ENCODE peak calls at places on chromosomes 2 and 18, in eight cellular contexts. I, Q, S, Y, Z, V, R and D are unnamed samples.

GRCh38 chr2:30588891-30589495 is 141.9 kb downstream of the LCLAT1 start:
- DNase-seq in I (no peak), Q (no peak), S (no peak), Y (no peak), Z (no peak), V (peak), R (no peak), D (no peak)

GRCh38 chr2:23954325-23955014 is 14.2 kb downstream of the UBXN2A start:
- DNase-seq in I (no peak), Q (no peak), S (no peak), Y (no peak), Z (no peak), V (no peak), R (no peak), D (no peak)

GRCh38 chr2:133726906-133727305 is 158.6 kb upstream of the NCKAP5 start:
- DNase-seq in I (no peak), Q (no peak), S (no peak), Y (no peak), Z (no peak), V (no peak), R (no peak), D (no peak)

GRCh38 chr2:200306969-200307811 is 697 bp downstream of the SPATS2L start:
- DNase-seq in I (peak), Q (no peak), S (peak), Y (no peak), Z (peak), V (no peak), R (peak), D (no peak)

GRCh38 chr2:161158882-161159281 is 1.3 kb upstream of the TANK start:
- DNase-seq in I (no peak), Q (no peak), S (no peak), Y (no peak), Z (no peak), V (no peak), R (no peak), D (no peak)

GRCh38 chr2:10036095-10036879 is 7.1 kb upstream of the KLF11 start:
- DNase-seq in I (no peak), Q (no peak), S (no peak), Y (no peak), Z (peak), V (peak), R (peak), D (no peak)

GRCh38 chr2:85865539-85866164 is 23.1 kb downstream of the ST3GAL5 start:
- DNase-seq in I (no peak), Q (no peak), S (no peak), Y (peak), Z (no peak), V (peak), R (no peak), D (no peak)

GRCh38 chr2:178363252-178363651 is 87.7 kb downstream of the PRKRA start:
- DNase-seq in I (no peak), Q (peak), S (no peak), Y (no peak), Z (peak), V (peak), R (no peak), D (no peak)

GRCh38 chr18:51559902-51560287 is 362.4 kb upstream of the MEX3C start:
- DNase-seq in I (no peak), Q (no peak), S (no peak), Y (no peak), Z (peak), V (no peak), R (no peak), D (no peak)

GRCh38 chr2:157838442-157839161 is 37.5 kb downstream of the ACVR1 start:
- DNase-seq in I (no peak), Q (peak), S (peak), Y (no peak), Z (peak), V (peak), R (peak), D (no peak)

GRCh38 chr18:3447035-3447894 is 2.7 kb upstream of the TGIF1 start:
- DNase-seq in I (peak), Q (no peak), S (peak), Y (no peak), Z (no peak), V (peak), R (peak), D (peak)

GRCh38 chr2:43057026-43057741 is 169.2 kb downstream of the ZFP36L2 start:
- DNase-seq in I (no peak), Q (no peak), S (no peak), Y (no peak), Z (no peak), V (no peak), R (peak), D (no peak)

GRCh38 chr2:85758361-85759256 is 4.8 kb downstream of the ATOH8 start:
- DNase-seq in I (no peak), Q (peak), S (no peak), Y (no peak), Z (no peak), V (no peak), R (peak), D (no peak)

GRCh38 chr2:127810156-127810636 is 775 bp downstream of the WDR33 start:
- DNase-seq in I (peak), Q (no peak), S (no peak), Y (no peak), Z (no peak), V (peak), R (peak), D (no peak)

GRCh38 chr18:78717766-78718150 is 261.9 kb upstream of the SALL3 start:
- DNase-seq in I (no peak), Q (no peak), S (no peak), Y (no peak), Z (no peak), V (no peak), R (no peak), D (no peak)

GRCh38 chr18:78721986-78722385 is 257.6 kb upstream of the SALL3 start:
- DNase-seq in I (no peak), Q (no peak), S (no peak), Y (no peak), Z (no peak), V (no peak), R (no peak), D (no peak)

GRCh38 chr18:78721281-78721949 is 258.2 kb upstream of the SALL3 start:
- DNase-seq in I (peak), Q (no peak), S (no peak), Y (no peak), Z (no peak), V (no peak), R (no peak), D (no peak)

GRCh38 chr18:78720456-78721250 is 259.0 kb upstream of the SALL3 start:
- DNase-seq in I (no peak), Q (no peak), S (no peak), Y (no peak), Z (no peak), V (no peak), R (no peak), D (no peak)

DNA sequence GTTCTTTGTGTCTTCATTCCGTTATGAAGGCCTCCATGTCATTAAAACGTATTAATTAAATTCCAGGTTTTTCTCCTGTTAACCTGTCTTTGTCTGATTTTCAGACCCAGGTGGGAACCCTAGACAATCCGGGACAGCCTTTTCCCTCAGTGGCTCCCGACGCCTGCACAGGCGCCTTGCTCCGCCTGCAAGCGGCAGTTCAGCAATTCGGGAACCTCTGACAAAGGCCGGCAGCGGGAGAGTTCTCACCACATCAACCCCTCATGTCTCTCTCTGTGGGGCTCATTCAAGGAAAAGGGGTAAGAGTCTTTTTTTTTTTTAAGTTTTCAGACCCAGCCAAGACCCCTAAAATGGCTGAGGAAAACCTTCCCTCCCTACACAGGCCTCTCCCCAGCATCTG is 259.8 kb upstream of the SALL3 start:
- DNase-seq in I (no peak), Q (no peak), S (no peak), Y (no peak), Z (no peak), V (no peak), R (no peak), D (no peak)
- TF ChIP-seq USF2 in I (no peak), Q (no peak), S (no peak), Y (no peak), Z (no peak), V (no peak), R (no peak), D (no peak)

DNA sequence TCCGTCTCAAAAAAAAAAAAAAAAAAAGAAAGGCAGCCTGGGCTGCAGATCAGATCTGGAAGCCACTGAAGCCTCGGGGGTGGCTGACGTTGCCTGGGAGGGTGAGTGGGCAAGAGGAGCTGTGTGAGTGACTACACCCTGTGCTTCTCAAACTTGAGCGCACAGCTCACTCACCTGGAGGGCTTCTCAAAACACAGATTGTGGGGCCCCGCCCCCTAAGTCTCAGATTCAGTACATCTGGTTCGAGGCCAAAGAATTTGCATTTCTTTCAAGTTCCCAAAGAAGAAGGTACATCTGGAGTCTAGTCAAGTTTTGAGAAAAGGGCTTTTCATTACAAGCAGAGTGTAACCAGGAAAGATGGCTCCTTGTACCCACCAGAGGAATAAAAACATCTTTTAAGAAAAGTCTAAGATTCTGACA is 97.7 kb upstream of the CAB39 start:
- DNase-seq in I (no peak), Q (no peak), S (no peak), Y (peak), Z (no peak), V (no peak), R (no peak), D (peak)
- TF ChIP-seq USF2 in I (no peak), Q (no peak), S (no peak), Y (no peak), Z (no peak), V (no peak), R (no peak), D (no peak)

GRCh38 chr2:240209493-240209892 is 69.0 kb upstream of the OTOS start:
- DNase-seq in I (no peak), Q (no peak), S (no peak), Y (no peak), Z (no peak), V (no peak), R (no peak), D (no peak)

GRCh38 chr2:240211598-240212424 is 71.4 kb upstream of the OTOS start:
- DNase-seq in I (no peak), Q (no peak), S (no peak), Y (no peak), Z (no peak), V (no peak), R (no peak), D (no peak)

GRCh38 chr2:240208631-240209211 is 68.3 kb upstream of the OTOS start:
- DNase-seq in I (no peak), Q (no peak), S (no peak), Y (no peak), Z (no peak), V (no peak), R (no peak), D (no peak)

GRCh38 chr2:240211096-240211495 is 70.6 kb upstream of the OTOS start:
- DNase-seq in I (no peak), Q (no peak), S (no peak), Y (no peak), Z (no peak), V (no peak), R (no peak), D (no peak)

DNA sequence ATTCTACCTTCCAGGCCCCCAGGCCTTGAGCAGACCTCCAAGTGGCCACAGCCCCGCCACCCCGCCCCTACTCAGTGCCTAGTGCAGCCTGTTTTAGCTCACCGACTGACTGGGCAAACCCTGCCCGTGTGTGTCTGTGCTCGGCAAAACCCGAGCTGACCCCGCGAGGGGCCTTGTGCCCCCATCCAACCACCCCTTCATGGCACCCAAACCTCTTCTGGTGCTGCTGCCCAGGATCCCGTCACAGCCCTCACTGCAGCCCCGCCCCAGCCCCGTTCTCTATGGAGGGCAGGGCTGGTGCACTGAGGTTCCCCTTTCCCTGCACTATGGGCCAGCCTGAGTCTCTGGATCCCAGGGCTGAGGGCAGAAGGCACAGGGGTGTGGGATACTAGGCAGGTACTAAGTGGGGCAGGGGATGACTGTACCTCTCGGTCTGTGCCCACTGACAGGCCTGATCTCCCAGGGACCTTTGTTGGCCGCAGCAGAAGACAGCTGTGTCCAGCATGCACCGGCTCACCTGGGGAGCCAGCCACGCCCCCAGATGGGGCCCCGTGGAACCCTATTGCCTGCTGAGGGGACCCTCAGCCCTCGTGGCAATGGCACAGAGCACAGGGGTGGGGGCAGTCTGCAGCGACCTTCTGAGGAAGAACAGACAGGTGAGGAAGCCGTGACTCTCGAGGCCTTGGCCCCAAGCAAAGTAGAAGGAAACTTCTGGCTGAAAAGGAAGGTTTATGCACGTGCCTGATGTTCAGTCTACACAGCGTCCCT is 69.9 kb upstream of the OTOS start:
- DNase-seq in I (no peak), Q (no peak), S (no peak), Y (no peak), Z (no peak), V (no peak), R (no peak), D (no peak)
- TF ChIP-seq USF2 in I (no peak), Q (no peak), S (no peak), Y (no peak), Z (no peak), V (no peak), R (no peak), D (no peak)

DNA sequence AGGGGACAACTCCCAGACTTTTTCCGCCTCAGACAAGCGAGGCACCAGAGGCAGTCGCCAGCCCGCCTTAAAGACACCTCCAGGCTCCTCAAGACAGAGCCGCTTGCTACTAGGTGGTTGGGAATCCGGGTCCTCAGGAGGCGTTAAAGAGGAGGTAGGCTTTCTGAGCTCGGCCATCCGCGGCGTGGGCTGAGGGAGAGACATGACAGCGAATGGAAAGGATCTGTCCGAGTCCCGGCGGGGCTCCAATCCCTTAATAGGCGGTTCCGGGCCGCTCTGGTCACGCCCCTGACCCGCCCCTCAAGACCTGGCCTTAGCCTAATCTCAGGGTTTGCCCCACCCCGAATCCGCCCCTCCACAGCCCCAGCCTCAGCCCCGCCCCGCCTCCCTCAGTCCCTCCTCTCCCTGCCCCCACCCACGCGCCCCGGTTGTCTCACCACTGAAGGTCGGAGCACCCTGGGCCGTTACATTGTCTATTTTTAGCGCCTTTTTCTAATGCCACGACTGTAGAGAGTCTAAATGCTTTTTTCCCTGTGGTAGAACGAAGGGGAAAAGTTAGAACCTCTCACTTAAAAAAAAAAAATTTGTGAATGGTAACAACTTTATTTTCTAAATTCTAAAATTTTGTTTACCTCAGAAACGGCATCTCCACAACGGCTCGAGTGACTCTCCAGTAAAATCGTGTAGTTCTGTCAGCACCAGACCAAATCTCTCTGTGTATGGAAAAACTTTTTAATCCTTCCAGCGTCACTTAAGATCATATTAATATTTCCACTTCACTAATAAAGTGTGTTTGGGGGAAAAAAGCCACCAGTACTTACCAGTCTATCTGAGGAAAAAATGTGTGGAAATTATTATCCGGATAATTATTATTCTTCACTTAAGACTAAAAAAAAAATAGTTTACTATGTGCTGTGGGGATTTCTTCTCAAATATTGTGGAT is at the start of gene RAD51AP2:
- DNase-seq in I (peak), Q (peak), S (peak), Y (peak), Z (peak), V (peak), R (peak), D (no peak)
- TF ChIP-seq USF2 in I (no peak), Q (peak), S (no peak), Y (no peak), Z (no peak), V (no peak), R (no peak), D (no peak)

GRCh38 chr2:240626531-240627300 is 1.4 kb downstream of the GPR35 start:
- DNase-seq in I (peak), Q (peak), S (no peak), Y (no peak), Z (no peak), V (no peak), R (peak), D (no peak)

GRCh38 chr2:240623531-240624010 is 1.7 kb upstream of the GPR35 start:
- DNase-seq in I (peak), Q (no peak), S (no peak), Y (no peak), Z (no peak), V (no peak), R (no peak), D (no peak)

GRCh38 chr2:240624011-240624949 is 1.0 kb upstream of the GPR35 start:
- DNase-seq in I (peak), Q (no peak), S (no peak), Y (no peak), Z (no peak), V (no peak), R (no peak), D (no peak)

GRCh38 chr2:240622631-240623235 is 2.5 kb upstream of the GPR35 start:
- DNase-seq in I (peak), Q (no peak), S (no peak), Y (no peak), Z (no peak), V (no peak), R (peak), D (no peak)

GRCh38 chr2:240624950-240625621 is at the start of gene GPR35:
- DNase-seq in I (peak), Q (no peak), S (peak), Y (peak), Z (peak), V (peak), R (no peak), D (no peak)
- TF ChIP-seq USF2 in I (no peak), Q (no peak), S (no peak), Y (no peak), Z (no peak), V (no peak), R (no peak), D (no peak)

GRCh38 chr18:73147591-73147990 is 279.8 kb upstream of the NETO1 start:
- DNase-seq in I (no peak), Q (no peak), S (no peak), Y (no peak), Z (no peak), V (no peak), R (no peak), D (no peak)

GRCh38 chr18:73150199-73150598 is 282.4 kb upstream of the NETO1 start:
- DNase-seq in I (no peak), Q (no peak), S (no peak), Y (no peak), Z (no peak), V (no peak), R (no peak), D (no peak)

GRCh38 chr18:73156117-73156516 is 288.3 kb upstream of the NETO1 start:
- DNase-seq in I (no peak), Q (no peak), S (no peak), Y (no peak), Z (no peak), V (no peak), R (no peak), D (no peak)

GRCh38 chr18:73153271-73153670 is 285.5 kb upstream of the NETO1 start:
- DNase-seq in I (no peak), Q (no peak), S (no peak), Y (no peak), Z (no peak), V (peak), R (no peak), D (no peak)

GRCh38 chr18:73151086-73151485 is 283.3 kb upstream of the NETO1 start:
- DNase-seq in I (no peak), Q (no peak), S (no peak), Y (no peak), Z (no peak), V (peak), R (no peak), D (no peak)
- TF ChIP-seq USF2 in I (no peak), Q (no peak), S (no peak), Y (no peak), Z (no peak), V (no peak), R (no peak), D (no peak)

GRCh38 chr18:111292-112014 is 46.9 kb upstream of the USP14 start:
- DNase-seq in I (peak), Q (peak), S (peak), Y (no peak), Z (peak), V (peak), R (peak), D (peak)
- TF ChIP-seq USF2 in I (no peak), Q (no peak), S (no peak), Y (no peak), Z (no peak), V (no peak), R (no peak), D (no peak)